ENCODE peak calls at places on chromosomes 16 and 17, in seven cellular contexts. One of them, this sample, is unnamed.

GRCh38 chr16:72172105-72173034 is at the start of gene PMFBP1:
- DNase-seq in psoas muscle: no peak
- DNase-seq in naive thymus-derived CD4-positive, alpha-beta T cell: no peak
- DNase-seq in heart right ventricle: no peak
- DNase-seq in stomach: no peak
- DNase-seq in mesendoderm: peak
- DNase-seq in A549: peak
- DNase-seq in this sample: no peak

GRCh38 chr16:3780570-3780969 is 63.2 kb upstream of the TRAP1 start:
- DNase-seq in psoas muscle: no peak
- DNase-seq in naive thymus-derived CD4-positive, alpha-beta T cell: no peak
- DNase-seq in heart right ventricle: no peak
- DNase-seq in stomach: no peak
- DNase-seq in mesendoderm: no peak
- DNase-seq in A549: no peak
- DNase-seq in this sample: peak

GRCh38 chr17:79834575-79835469 is 4.4 kb downstream of the CBX4 start:
- DNase-seq in psoas muscle: no peak
- DNase-seq in naive thymus-derived CD4-positive, alpha-beta T cell: peak
- DNase-seq in heart right ventricle: peak
- DNase-seq in stomach: no peak
- DNase-seq in mesendoderm: no peak
- DNase-seq in A549: no peak
- DNase-seq in this sample: no peak

GRCh38 chr17:6461792-6462524 is 17.7 kb downstream of the PIMREG start:
- DNase-seq in psoas muscle: no peak
- DNase-seq in naive thymus-derived CD4-positive, alpha-beta T cell: no peak
- DNase-seq in heart right ventricle: no peak
- DNase-seq in stomach: no peak
- DNase-seq in mesendoderm: peak
- DNase-seq in A549: no peak
- DNase-seq in this sample: no peak

GRCh38 chr16:53944026-53944425 is 240.1 kb downstream of the FTO start:
- DNase-seq in psoas muscle: no peak
- DNase-seq in naive thymus-derived CD4-positive, alpha-beta T cell: no peak
- DNase-seq in heart right ventricle: no peak
- DNase-seq in stomach: no peak
- DNase-seq in mesendoderm: no peak
- DNase-seq in A549: no peak
- DNase-seq in this sample: no peak

GRCh38 chr17:68568581-68568980 is 32.6 kb downstream of the FAM20A start:
- DNase-seq in psoas muscle: no peak
- DNase-seq in naive thymus-derived CD4-positive, alpha-beta T cell: no peak
- DNase-seq in heart right ventricle: no peak
- DNase-seq in stomach: no peak
- DNase-seq in mesendoderm: no peak
- DNase-seq in A549: no peak
- DNase-seq in this sample: no peak

GRCh38 chr17:38906429-38907172 is 18.8 kb upstream of the LASP1NB start:
- DNase-seq in psoas muscle: peak
- DNase-seq in naive thymus-derived CD4-positive, alpha-beta T cell: no peak
- DNase-seq in heart right ventricle: no peak
- DNase-seq in stomach: no peak
- DNase-seq in mesendoderm: no peak
- DNase-seq in A549: no peak
- DNase-seq in this sample: no peak

GRCh38 chr17:50107790-50108414 is 12.8 kb downstream of the PDK2 start:
- DNase-seq in psoas muscle: no peak
- DNase-seq in naive thymus-derived CD4-positive, alpha-beta T cell: no peak
- DNase-seq in heart right ventricle: no peak
- DNase-seq in stomach: no peak
- DNase-seq in mesendoderm: no peak
- DNase-seq in A549: no peak
- DNase-seq in this sample: no peak

GRCh38 chr16:84724619-84725307 is 25.0 kb downstream of the USP10 start:
- DNase-seq in psoas muscle: no peak
- DNase-seq in naive thymus-derived CD4-positive, alpha-beta T cell: no peak
- DNase-seq in heart right ventricle: no peak
- DNase-seq in stomach: no peak
- DNase-seq in mesendoderm: no peak
- DNase-seq in A549: no peak
- DNase-seq in this sample: no peak

GRCh38 chr16:64590516-64590915 is 531.3 kb downstream of the CDH11 start:
- DNase-seq in psoas muscle: no peak
- DNase-seq in naive thymus-derived CD4-positive, alpha-beta T cell: no peak
- DNase-seq in heart right ventricle: no peak
- DNase-seq in stomach: no peak
- DNase-seq in mesendoderm: no peak
- DNase-seq in A549: no peak
- DNase-seq in this sample: no peak

GRCh38 chr17:2949469-2950044 is 113.8 kb downstream of the OR1D5 start:
- DNase-seq in psoas muscle: no peak
- DNase-seq in naive thymus-derived CD4-positive, alpha-beta T cell: no peak
- DNase-seq in heart right ventricle: peak
- DNase-seq in stomach: peak
- DNase-seq in mesendoderm: no peak
- DNase-seq in A549: peak
- DNase-seq in this sample: no peak

GRCh38 chr16:81491522-81492188 is 47.0 kb downstream of the CMIP start:
- DNase-seq in psoas muscle: peak
- DNase-seq in naive thymus-derived CD4-positive, alpha-beta T cell: no peak
- DNase-seq in heart right ventricle: no peak
- DNase-seq in stomach: no peak
- DNase-seq in mesendoderm: no peak
- DNase-seq in A549: no peak
- DNase-seq in this sample: no peak

GRCh38 chr17:71084219-71084618 is 914.9 kb downstream of the KCNJ2 start:
- DNase-seq in psoas muscle: no peak
- DNase-seq in naive thymus-derived CD4-positive, alpha-beta T cell: no peak
- DNase-seq in heart right ventricle: no peak
- DNase-seq in stomach: peak
- DNase-seq in mesendoderm: peak
- DNase-seq in A549: peak
- DNase-seq in this sample: no peak

GRCh38 chr17:28763804-28764266 is 20.0 kb downstream of the TRAF4 start:
- DNase-seq in psoas muscle: peak
- DNase-seq in naive thymus-derived CD4-positive, alpha-beta T cell: peak
- DNase-seq in heart right ventricle: no peak
- DNase-seq in stomach: peak
- DNase-seq in mesendoderm: peak
- DNase-seq in A549: peak
- DNase-seq in this sample: no peak

GRCh38 chr16:90044111-90044551 is 24.9 kb upstream of the DBNDD1 start:
- DNase-seq in psoas muscle: no peak
- DNase-seq in naive thymus-derived CD4-positive, alpha-beta T cell: no peak
- DNase-seq in heart right ventricle: no peak
- DNase-seq in stomach: peak
- DNase-seq in mesendoderm: no peak
- DNase-seq in A549: peak
- DNase-seq in this sample: no peak

GRCh38 chr17:63984651-63985386 is 12.1 kb upstream of the SCN4A start:
- DNase-seq in psoas muscle: peak
- DNase-seq in naive thymus-derived CD4-positive, alpha-beta T cell: no peak
- DNase-seq in heart right ventricle: peak
- DNase-seq in stomach: peak
- DNase-seq in mesendoderm: no peak
- DNase-seq in A549: no peak
- DNase-seq in this sample: no peak

GRCh38 chr16:29840240-29840639 is 20.0 kb downstream of the MVP start:
- DNase-seq in psoas muscle: no peak
- DNase-seq in naive thymus-derived CD4-positive, alpha-beta T cell: no peak
- DNase-seq in heart right ventricle: no peak
- DNase-seq in stomach: no peak
- DNase-seq in mesendoderm: no peak
- DNase-seq in A549: no peak
- DNase-seq in this sample: no peak

GRCh38 chr16:80570106-80570478 is 29.3 kb downstream of the DYNLRB2 start:
- DNase-seq in psoas muscle: no peak
- DNase-seq in naive thymus-derived CD4-positive, alpha-beta T cell: no peak
- DNase-seq in heart right ventricle: no peak
- DNase-seq in stomach: no peak
- DNase-seq in mesendoderm: no peak
- DNase-seq in A549: no peak
- DNase-seq in this sample: no peak

GRCh38 chr17:81868674-81869220 is 2.4 kb downstream of the ARHGDIA start:
- DNase-seq in psoas muscle: peak
- DNase-seq in naive thymus-derived CD4-positive, alpha-beta T cell: no peak
- DNase-seq in heart right ventricle: no peak
- DNase-seq in stomach: no peak
- DNase-seq in mesendoderm: peak
- DNase-seq in A549: peak
- DNase-seq in this sample: no peak

GRCh38 chr17:54956802-54957201 is 11.7 kb downstream of the COX11 start:
- DNase-seq in psoas muscle: no peak
- DNase-seq in naive thymus-derived CD4-positive, alpha-beta T cell: no peak
- DNase-seq in heart right ventricle: no peak
- DNase-seq in stomach: no peak
- DNase-seq in mesendoderm: peak
- DNase-seq in A549: no peak
- DNase-seq in this sample: no peak

GRCh38 chr17:60006160-60006559 is 41.6 kb upstream of the RNFT1 start:
- DNase-seq in psoas muscle: no peak
- DNase-seq in naive thymus-derived CD4-positive, alpha-beta T cell: no peak
- DNase-seq in heart right ventricle: no peak
- DNase-seq in stomach: no peak
- DNase-seq in mesendoderm: no peak
- DNase-seq in A549: no peak
- DNase-seq in this sample: no peak

GRCh38 chr16:11581677-11582076 is 5.0 kb downstream of the LITAF start:
- DNase-seq in psoas muscle: no peak
- DNase-seq in naive thymus-derived CD4-positive, alpha-beta T cell: no peak
- DNase-seq in heart right ventricle: no peak
- DNase-seq in stomach: no peak
- DNase-seq in mesendoderm: peak
- DNase-seq in A549: no peak
- DNase-seq in this sample: no peak

DNA sequence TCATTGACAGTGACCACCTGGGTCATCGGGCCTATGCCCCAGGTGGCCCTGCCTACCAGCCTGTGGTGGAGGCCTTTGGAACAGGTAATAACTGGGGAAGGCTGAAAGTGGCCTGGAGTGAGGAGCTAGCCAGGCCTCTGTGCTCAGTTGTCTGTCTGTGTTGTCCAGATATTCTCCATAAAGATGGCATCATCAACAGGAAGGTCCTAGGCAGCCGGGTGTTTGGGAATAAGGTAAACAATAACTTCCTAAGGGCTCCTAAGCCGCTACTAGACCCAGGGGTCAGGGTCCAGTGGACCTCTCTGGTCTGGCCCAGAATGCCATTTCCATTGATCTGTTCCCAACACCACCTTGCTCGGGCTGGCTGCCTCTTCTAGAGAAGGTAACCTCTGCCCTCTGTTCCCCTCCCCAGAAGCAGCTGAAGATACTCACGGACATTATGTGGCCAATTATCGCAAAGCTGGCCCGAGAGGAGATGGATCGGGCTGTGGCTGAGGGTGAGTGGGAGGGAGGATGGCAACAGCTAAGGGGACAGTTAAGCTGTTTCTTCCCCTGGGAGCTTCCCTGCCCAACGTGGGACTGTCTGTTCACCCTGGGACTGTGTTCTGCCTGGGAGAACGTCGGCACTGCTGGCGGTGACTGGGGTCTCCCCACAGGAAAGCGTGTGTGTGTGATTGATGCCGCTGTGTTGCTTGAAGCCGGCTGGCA is 1.9 kb upstream of the MLX start:
- DNase-seq in psoas muscle: no peak
- DNase-seq in naive thymus-derived CD4-positive, alpha-beta T cell: no peak
- DNase-seq in heart right ventricle: no peak
- DNase-seq in stomach: no peak
- DNase-seq in mesendoderm: no peak
- DNase-seq in A549: no peak
- DNase-seq in this sample: no peak
- H3K27ac ChIP-seq in psoas muscle: no peak
- H3K27ac ChIP-seq in naive thymus-derived CD4-positive, alpha-beta T cell: peak
- H3K27ac ChIP-seq in heart right ventricle: no peak
- H3K27ac ChIP-seq in stomach: peak
- H3K27ac ChIP-seq in mesendoderm: no peak
- H3K27ac ChIP-seq in A549: no peak
- H3K27ac ChIP-seq in this sample: no peak

GRCh38 chr17:75160211-75160610 is 5.9 kb upstream of the JPT1 start:
- DNase-seq in psoas muscle: no peak
- DNase-seq in naive thymus-derived CD4-positive, alpha-beta T cell: no peak
- DNase-seq in heart right ventricle: no peak
- DNase-seq in stomach: no peak
- DNase-seq in mesendoderm: no peak
- DNase-seq in A549: no peak
- DNase-seq in this sample: no peak
- H3K27ac ChIP-seq in psoas muscle: peak
- H3K27ac ChIP-seq in naive thymus-derived CD4-positive, alpha-beta T cell: no peak
- H3K27ac ChIP-seq in heart right ventricle: no peak
- H3K27ac ChIP-seq in stomach: no peak
- H3K27ac ChIP-seq in mesendoderm: no peak
- H3K27ac ChIP-seq in A549: no peak
- H3K27ac ChIP-seq in this sample: no peak

DNA sequence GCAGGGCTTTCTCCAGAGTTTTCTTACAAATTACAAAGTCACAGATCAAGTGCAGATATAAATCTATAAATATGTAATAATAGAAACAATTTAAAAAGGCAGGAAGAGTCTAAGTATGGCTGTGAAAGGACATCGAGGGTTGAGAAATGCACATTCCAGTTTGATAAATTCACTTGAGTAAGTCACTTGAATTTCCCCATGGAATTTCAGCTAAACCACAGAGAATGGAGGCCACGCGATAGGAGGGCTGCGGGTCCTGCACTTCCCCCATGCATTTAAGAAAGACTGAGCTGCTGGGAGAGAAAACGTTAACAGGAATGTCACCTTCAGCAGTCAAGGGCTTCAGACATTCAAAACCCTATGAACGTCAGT is 6.1 kb upstream of the MXRA7 start:
- DNase-seq in psoas muscle: peak
- DNase-seq in naive thymus-derived CD4-positive, alpha-beta T cell: no peak
- DNase-seq in heart right ventricle: no peak
- DNase-seq in stomach: no peak
- DNase-seq in mesendoderm: no peak
- DNase-seq in A549: no peak
- DNase-seq in this sample: no peak
- H3K27ac ChIP-seq in psoas muscle: peak
- H3K27ac ChIP-seq in naive thymus-derived CD4-positive, alpha-beta T cell: no peak
- H3K27ac ChIP-seq in heart right ventricle: peak
- H3K27ac ChIP-seq in stomach: peak
- H3K27ac ChIP-seq in mesendoderm: no peak
- H3K27ac ChIP-seq in A549: no peak
- H3K27ac ChIP-seq in this sample: no peak

DNA sequence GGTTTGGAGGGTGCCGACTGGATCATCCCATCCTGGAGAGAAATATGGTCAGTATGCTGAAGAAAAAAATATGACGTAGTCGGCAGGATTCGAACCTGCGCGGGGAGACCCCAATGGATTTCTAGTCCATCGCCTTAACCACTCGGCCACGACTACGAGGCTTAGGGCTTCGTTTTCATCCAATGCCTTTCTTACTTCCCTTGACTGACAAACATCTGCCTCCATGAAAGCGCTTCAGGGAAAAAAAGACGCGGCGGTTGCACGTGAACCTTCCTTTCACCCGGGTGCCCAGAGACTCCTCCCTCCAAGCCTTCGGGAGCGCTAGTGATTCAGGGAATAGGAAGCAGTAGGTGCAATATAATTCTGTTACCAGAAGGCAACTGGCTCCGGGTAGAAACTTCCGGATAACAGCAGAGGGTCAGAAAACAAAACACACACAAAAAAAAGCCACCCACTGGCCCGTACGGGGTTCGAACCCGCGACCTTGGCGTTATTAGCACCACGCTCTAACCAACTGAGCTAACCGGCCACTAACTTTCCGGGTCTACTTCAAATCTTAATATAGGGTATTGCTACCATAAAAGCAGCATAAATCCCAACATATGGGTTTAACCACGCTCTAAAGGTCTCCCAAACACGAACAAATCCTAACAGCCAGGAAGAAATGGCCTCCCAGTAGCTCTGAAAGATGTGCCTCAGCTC is 16.3 kb upstream of the AURKB start:
- DNase-seq in psoas muscle: peak
- DNase-seq in naive thymus-derived CD4-positive, alpha-beta T cell: no peak
- DNase-seq in heart right ventricle: peak
- DNase-seq in stomach: peak
- DNase-seq in mesendoderm: peak
- DNase-seq in A549: peak
- DNase-seq in this sample: peak
- H3K27ac ChIP-seq in psoas muscle: peak
- H3K27ac ChIP-seq in naive thymus-derived CD4-positive, alpha-beta T cell: peak
- H3K27ac ChIP-seq in heart right ventricle: peak
- H3K27ac ChIP-seq in stomach: peak
- H3K27ac ChIP-seq in mesendoderm: peak
- H3K27ac ChIP-seq in A549: peak
- H3K27ac ChIP-seq in this sample: peak